ENCODE peak calls at places on chromosomes 16 and 17, in ten cellular contexts. J is neural progenitor cell; G is K562; Z is tibial nerve; F is astrocyte; P is CD8-positive, alpha-beta T cell; T is tibial artery; X is thoracic aorta; Q is breast epithelium; S is heart left ventricle. I is an unnamed sample. For H3K4me1, the result is how much of the 10 kb centered on the place peaks cover.

GRCh38 chr17:76382803-76383644 is 1.4 kb upstream of the SPHK1 start:
- DNase-seq in J (peak), G (peak), Z (no peak), F (peak), P (peak), T (no peak), X (no peak), Q (no peak), S (no peak), I (no peak)

GRCh38 chr17:18002171-18002570 is 29.5 kb downstream of the DRC3 start:
- DNase-seq in J (no peak), G (no peak), Z (no peak), F (no peak), P (no peak), T (no peak), X (no peak), Q (no peak), S (no peak), I (no peak)

GRCh38 chr16:4081035-4081434 is 35.2 kb downstream of the ADCY9 start:
- DNase-seq in J (peak), G (no peak), Z (no peak), F (no peak), P (no peak), T (no peak), X (no peak), Q (no peak), S (no peak), I (no peak)

GRCh38 chr16:30941600-30942420 is 7.1 kb upstream of the ORAI3 start:
- DNase-seq in J (peak), G (peak), Z (peak), F (no peak), P (peak), T (no peak), X (no peak), Q (peak), S (peak), I (peak)

GRCh38 chr17:15406081-15406480 is 61.3 kb downstream of the CDRT4 start:
- DNase-seq in J (no peak), G (no peak), Z (no peak), F (no peak), P (no peak), T (no peak), X (no peak), Q (no peak), S (no peak), I (no peak)

GRCh38 chr16:80973991-80974390 is 32.7 kb downstream of the CMC2 start:
- DNase-seq in J (no peak), G (peak), Z (no peak), F (no peak), P (no peak), T (no peak), X (no peak), Q (no peak), S (no peak), I (peak)

GRCh38 chr17:4230142-4230541 is 33.6 kb downstream of the ANKFY1 start:
- DNase-seq in J (no peak), G (no peak), Z (peak), F (peak), P (no peak), T (peak), X (peak), Q (no peak), S (peak), I (peak)

GRCh38 chr16:84929421-84930297 is 81.7 kb downstream of the ZDHHC7 start:
- DNase-seq in J (no peak), G (peak), Z (peak), F (no peak), P (no peak), T (peak), X (no peak), Q (no peak), S (no peak), I (no peak)

GRCh38 chr17:55155867-55156560 is 108.7 kb upstream of the HLF start:
- DNase-seq in J (no peak), G (no peak), Z (no peak), F (no peak), P (no peak), T (no peak), X (no peak), Q (no peak), S (no peak), I (no peak)

GRCh38 chr17:50938821-50939541 is 72.8 kb upstream of the TOB1 start:
- DNase-seq in J (no peak), G (no peak), Z (no peak), F (no peak), P (no peak), T (no peak), X (no peak), Q (no peak), S (no peak), I (no peak)

GRCh38 chr17:55273579-55274370 is 9.0 kb downstream of the HLF start:
- DNase-seq in J (no peak), G (no peak), Z (no peak), F (no peak), P (no peak), T (peak), X (peak), Q (no peak), S (peak), I (peak)

GRCh38 chr16:1188781-1189189 is 35.9 kb downstream of the CACNA1H start:
- DNase-seq in J (peak), G (peak), Z (peak), F (no peak), P (peak), T (no peak), X (no peak), Q (peak), S (peak), I (no peak)

GRCh38 chr17:44345497-44346026 is 460 bp downstream of the GRN start:
- DNase-seq in J (peak), G (peak), Z (peak), F (peak), P (no peak), T (no peak), X (no peak), Q (no peak), S (peak), I (peak)

GRCh38 chr17:30476726-30477082 is 504 bp upstream of the GOSR1 start:
- DNase-seq in J (peak), G (peak), Z (no peak), F (peak), P (no peak), T (no peak), X (no peak), Q (no peak), S (no peak), I (no peak)

GRCh38 chr17:1904273-1905052 is 74.7 kb downstream of the RPA1 start:
- DNase-seq in J (no peak), G (no peak), Z (no peak), F (no peak), P (no peak), T (no peak), X (no peak), Q (no peak), S (no peak), I (no peak)

GRCh38 chr17:79154446-79154845 is 79.8 kb downstream of the ENGASE start:
- DNase-seq in J (no peak), G (no peak), Z (no peak), F (no peak), P (no peak), T (no peak), X (no peak), Q (no peak), S (peak), I (no peak)

GRCh38 chr16:22770866-22771265 is 43.1 kb upstream of the HS3ST2 start:
- DNase-seq in J (no peak), G (no peak), Z (no peak), F (no peak), P (no peak), T (no peak), X (no peak), Q (no peak), S (no peak), I (peak)

GRCh38 chr17:59121901-59122480 is 15.3 kb upstream of the TRIM37 start:
- DNase-seq in J (no peak), G (no peak), Z (no peak), F (no peak), P (no peak), T (no peak), X (no peak), Q (no peak), S (no peak), I (no peak)

GRCh38 chr17:3034578-3034920 is 28.9 kb downstream of the OR1D5 start:
- DNase-seq in J (no peak), G (no peak), Z (no peak), F (no peak), P (no peak), T (no peak), X (no peak), Q (no peak), S (no peak), I (no peak)

GRCh38 chr17:52242268-52242667 is 83.8 kb upstream of the CA10 start:
- DNase-seq in J (no peak), G (no peak), Z (no peak), F (no peak), P (no peak), T (no peak), X (no peak), Q (no peak), S (no peak), I (no peak)

GRCh38 chr17:19363114-19363438 is 553 bp upstream of the B9D1 start:
- DNase-seq in J (no peak), G (no peak), Z (no peak), F (no peak), P (no peak), T (no peak), X (no peak), Q (no peak), S (no peak), I (no peak)

GRCh38 chr16:87457724-87458423 is 35.0 kb downstream of the ZCCHC14 start:
- DNase-seq in J (no peak), G (no peak), Z (no peak), F (peak), P (no peak), T (no peak), X (no peak), Q (no peak), S (no peak), I (peak)

GRCh38 chr17:46191332-46192210 is 1.7 kb downstream of the KANSL1 start:
- DNase-seq in J (peak), G (peak), Z (peak), F (no peak), P (no peak), T (no peak), X (no peak), Q (no peak), S (peak), I (no peak)

GRCh38 chr16:59470556-59470955 is 736.4 kb upstream of the GOT2 start:
- DNase-seq in J (no peak), G (no peak), Z (no peak), F (no peak), P (no peak), T (no peak), X (no peak), Q (no peak), S (no peak), I (no peak)

GRCh38 chr17:61551255-61551742 is 39.7 kb downstream of the NACA2 start:
- DNase-seq in J (peak), G (peak), Z (no peak), F (peak), P (no peak), T (no peak), X (no peak), Q (no peak), S (no peak), I (no peak)

GRCh38 chr16:49556252-49557069 is 182.9 kb downstream of the C16orf78 start:
- DNase-seq in J (peak), G (peak), Z (no peak), F (peak), P (no peak), T (no peak), X (no peak), Q (no peak), S (no peak), I (no peak)

GRCh38 chr16:27599606-27600005 is 49.7 kb downstream of the KATNIP start:
- DNase-seq in J (no peak), G (no peak), Z (no peak), F (no peak), P (no peak), T (no peak), X (no peak), Q (no peak), S (no peak), I (no peak)

GRCh38 chr16:13858873-13859580 is 60.9 kb upstream of the ERCC4 start:
- DNase-seq in J (no peak), G (no peak), Z (no peak), F (no peak), P (no peak), T (no peak), X (no peak), Q (no peak), S (no peak), I (no peak)

GRCh38 chr17:2336215-2337151 is at the start of gene TSR1:
- DNase-seq in J (peak), G (peak), Z (peak), F (peak), P (peak), T (peak), X (peak), Q (peak), S (peak), I (peak)

GRCh38 chr17:79563237-79564013 is 47.4 kb downstream of the RBFOX3 start:
- DNase-seq in J (no peak), G (no peak), Z (no peak), F (peak), P (no peak), T (no peak), X (no peak), Q (no peak), S (no peak), I (peak)

GRCh38 chr16:12728471-12728870 is 75.2 kb downstream of the CPPED1 start:
- DNase-seq in J (no peak), G (no peak), Z (no peak), F (no peak), P (no peak), T (no peak), X (no peak), Q (no peak), S (no peak), I (no peak)

DNA sequence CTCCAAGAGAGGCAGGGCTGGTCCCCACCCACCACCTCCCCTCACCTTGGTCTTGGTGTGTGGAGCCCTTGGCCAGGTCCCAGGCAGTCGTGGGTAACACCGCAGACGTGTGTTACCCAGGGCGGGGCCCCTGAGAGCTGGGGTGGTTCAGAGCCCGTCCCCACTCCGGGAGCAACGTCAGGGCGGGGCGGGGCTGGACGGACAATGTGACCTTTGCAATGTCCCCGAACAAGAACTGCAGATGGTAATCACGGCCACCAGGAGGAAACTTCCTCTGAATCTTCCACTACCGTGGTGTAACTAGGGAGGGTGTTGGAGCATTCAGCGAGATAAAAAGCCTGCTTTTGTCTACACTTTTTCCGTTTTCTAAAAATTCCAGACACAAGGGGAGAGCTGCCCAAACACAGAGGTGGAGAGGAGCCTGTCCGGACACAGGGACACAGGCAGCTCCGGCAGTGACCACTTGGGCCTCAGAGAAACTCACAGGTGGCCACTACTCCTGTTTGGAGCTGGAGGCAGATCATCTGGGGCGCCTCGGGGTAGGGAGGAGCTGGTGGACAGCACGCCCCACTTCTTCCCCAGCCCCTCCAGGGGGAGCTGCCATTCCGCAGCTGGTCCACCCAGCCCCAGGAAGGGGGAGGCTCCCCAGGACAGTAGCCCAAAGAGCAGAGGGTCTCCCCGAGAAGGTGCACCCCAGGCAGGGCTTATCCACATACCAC is 14.2 kb upstream of the SLC38A10 start:
- DNase-seq in J (peak), G (peak), Z (peak), F (no peak), P (no peak), T (peak), X (peak), Q (peak), S (peak), I (peak)
- TF ChIP-seq CTCF in J (peak), G (peak), Z (peak), F (peak), P (no peak), T (peak), X (peak), Q (peak), S (peak), I (peak)

GRCh38 chr16:75234856-75235696 is 16.3 kb downstream of the CTRB1 start:
- DNase-seq in J (no peak), G (no peak), Z (no peak), F (no peak), P (no peak), T (no peak), X (no peak), Q (no peak), S (peak), I (no peak)

GRCh38 chr16:75235721-75236193 is 15.7 kb downstream of the BCAR1 start:
- DNase-seq in J (no peak), G (no peak), Z (no peak), F (no peak), P (no peak), T (no peak), X (no peak), Q (no peak), S (peak), I (no peak)

GRCh38 chr16:75231570-75231969 is 12.8 kb downstream of the CTRB1 start:
- DNase-seq in J (no peak), G (no peak), Z (no peak), F (no peak), P (no peak), T (no peak), X (no peak), Q (no peak), S (no peak), I (no peak)

GRCh38 chr16:75236232-75236631 is 15.2 kb downstream of the BCAR1 start:
- DNase-seq in J (no peak), G (no peak), Z (no peak), F (no peak), P (no peak), T (no peak), X (no peak), Q (no peak), S (no peak), I (no peak)

DNA sequence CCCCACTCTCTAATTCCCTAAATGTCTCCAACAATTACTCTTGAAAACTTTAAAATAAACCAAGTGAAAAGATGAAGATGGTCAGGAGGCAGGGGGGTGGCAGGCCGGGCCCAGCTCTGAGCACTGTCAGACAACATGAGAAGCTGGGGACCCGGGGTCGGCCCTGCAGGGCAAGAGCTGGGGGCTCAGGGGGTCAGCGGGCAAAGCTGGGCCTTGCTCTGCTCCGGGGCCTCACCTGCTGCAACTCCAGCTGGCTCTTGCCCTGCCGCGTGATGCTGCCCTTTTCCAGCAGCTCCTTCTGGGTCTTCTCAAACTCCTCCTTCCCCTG is 14.8 kb downstream of the CTRB1 start:
- DNase-seq in J (no peak), G (no peak), Z (no peak), F (no peak), P (no peak), T (no peak), X (no peak), Q (no peak), S (no peak), I (no peak)
- H3K4me1 ChIP-seq in J (under half), G (under half), Z (under half), F (under half), P (under half), T (under half), X (under half), Q (under half), S (under half), I (under half)

DNA sequence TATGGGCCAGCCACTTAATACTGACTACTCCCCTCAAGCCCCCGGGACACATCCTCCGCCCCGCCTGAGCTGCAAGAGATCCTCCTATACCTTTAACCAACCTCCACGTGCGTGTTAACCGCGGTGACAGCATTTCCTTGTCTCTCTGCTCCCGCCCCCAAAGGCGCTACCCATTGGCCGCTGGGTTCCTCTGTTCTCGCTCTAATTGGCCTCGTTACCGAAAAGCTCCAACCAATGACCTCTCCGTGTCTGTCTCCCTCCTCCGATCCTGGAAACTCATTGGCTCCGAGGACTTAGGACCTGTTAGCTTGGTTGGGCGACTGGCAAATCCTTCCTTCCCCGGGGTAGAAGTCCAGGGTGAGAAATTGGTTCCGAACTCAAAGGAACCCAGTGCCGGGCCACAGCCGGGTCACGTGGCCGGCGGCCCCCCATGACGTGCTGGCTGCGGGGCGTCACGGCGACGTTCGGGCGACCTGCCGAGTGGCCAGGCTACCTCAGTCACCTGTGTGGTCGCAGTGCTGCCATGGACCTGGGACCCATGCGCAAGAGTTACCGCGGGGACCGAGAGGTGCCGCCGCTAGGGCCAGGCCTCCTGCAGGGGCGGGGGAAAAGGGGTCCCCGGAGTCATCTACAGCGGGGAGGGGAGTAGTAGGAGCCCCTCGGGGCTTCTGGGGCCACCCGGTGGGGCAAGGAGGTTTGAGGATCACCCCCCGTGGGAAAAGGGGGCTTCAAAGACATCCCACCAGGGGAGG is at the start of gene PNPO:
- DNase-seq in J (peak), G (peak), Z (peak), F (peak), P (peak), T (peak), X (peak), Q (peak), S (peak), I (peak)
- TF ChIP-seq CTCF in J (no peak), G (no peak), Z (peak), F (no peak), P (no peak), T (no peak), X (no peak), Q (peak), S (no peak), I (peak)

GRCh38 chr17:64377769-64378282 is 12.8 kb downstream of the PECAM1 start:
- DNase-seq in J (no peak), G (no peak), Z (no peak), F (peak), P (no peak), T (no peak), X (no peak), Q (no peak), S (no peak), I (peak)
- H3K4me1 ChIP-seq in J (under half), G (under half), Z (under half), F (under half), P (under half), T (under half), X (under half), Q (under half), S (under half), I (under half)

GRCh38 chr17:65231086-65231485 is 93.9 kb downstream of the RGS9 start:
- DNase-seq in J (no peak), G (peak), Z (no peak), F (no peak), P (no peak), T (no peak), X (no peak), Q (no peak), S (no peak), I (no peak)
- TF ChIP-seq CTCF in J (no peak), G (peak), Z (no peak), F (no peak), P (no peak), T (no peak), X (no peak), Q (no peak), S (no peak), I (no peak)

GRCh38 chr17:75081611-75082540 is 5.9 kb upstream of the SLC16A5 start:
- DNase-seq in J (no peak), G (no peak), Z (no peak), F (no peak), P (no peak), T (no peak), X (no peak), Q (no peak), S (no peak), I (no peak)
- H3K4me1 ChIP-seq in J (under half), G (under half), Z (under half), F (under half), P (under half), T (under half), X (under half), Q (under half), S (under half), I (under half)

GRCh38 chr16:66491716-66492064 is 58.2 kb downstream of the TK2 start:
- DNase-seq in J (no peak), G (no peak), Z (no peak), F (no peak), P (no peak), T (peak), X (no peak), Q (peak), S (no peak), I (no peak)
- TF ChIP-seq CTCF in J (no peak), G (no peak), Z (no peak), F (no peak), P (no peak), T (no peak), X (no peak), Q (no peak), S (no peak), I (no peak)

GRCh38 chr17:7019839-7020519 is 2.9 kb upstream of the BCL6B start:
- DNase-seq in J (peak), G (peak), Z (no peak), F (peak), P (no peak), T (no peak), X (no peak), Q (no peak), S (peak), I (no peak)
- H3K4me1 ChIP-seq in J (under half), G (under half), Z (under half), F (under half), P (half or more), T (half or more), X (under half), Q (under half), S (half or more), I (under half)

GRCh38 chr16:55370762-55371482 is 46.9 kb downstream of the IRX6 start:
- DNase-seq in J (peak), G (peak), Z (peak), F (peak), P (no peak), T (peak), X (peak), Q (peak), S (peak), I (peak)
- TF ChIP-seq CTCF in J (peak), G (peak), Z (peak), F (peak), P (no peak), T (peak), X (peak), Q (peak), S (peak), I (peak)